ENCODE peak calls at places on chromosome 1, in nine cellular contexts. C, R, T, A, V, M, K, L and O are unnamed samples.

GRCh38 chr1:41658444-41659158 is 174.1 kb upstream of the EDN2 start:
- DNase-seq in T (no peak), A (peak), V (peak), L (peak), K (no peak), R (no peak), C (peak), M (no peak), O (no peak)

GRCh38 chr1:231584117-231584516 is 42.5 kb upstream of the DISC1 start:
- DNase-seq in M (no peak), C (no peak), A (no peak), T (no peak), R (no peak), L (no peak), V (peak), K (no peak), O (peak)

GRCh38 chr1:94017155-94017829 is 103.7 kb downstream of the ABCA4 start:
- DNase-seq in A (no peak), V (peak), C (no peak), M (no peak), T (no peak), R (no peak), L (no peak), K (no peak), O (no peak)

GRCh38 chr1:150881331-150882070 is 5.1 kb upstream of the ARNT start:
- DNase-seq in A (no peak), M (no peak), L (no peak), V (peak), T (no peak), C (no peak), K (no peak), R (no peak), O (no peak)

GRCh38 chr1:41366428-41367101 is 5.3 kb downstream of the FOXO6 start:
- DNase-seq in K (no peak), L (peak), T (no peak), M (peak), R (no peak), A (no peak), C (no peak), V (peak), O (no peak)

GRCh38 chr1:185453496-185454192 is 136.6 kb upstream of the IVNS1ABP start:
- DNase-seq in V (no peak), M (no peak), K (peak), R (no peak), L (no peak), T (no peak), A (no peak), C (no peak), O (no peak)

GRCh38 chr1:231951399-231951798 is 324.8 kb downstream of the DISC1 start:
- DNase-seq in M (no peak), L (no peak), A (no peak), C (no peak), R (no peak), T (no peak), V (no peak), K (peak), O (no peak)

GRCh38 chr1:3900150-3900968 is at the start of gene C1orf174:
- DNase-seq in R (peak), T (peak), V (peak), M (peak), A (peak), C (peak), L (peak), K (peak), O (peak)

GRCh38 chr1:85611390-85611789 is 30.8 kb downstream of the CCN1 start:
- DNase-seq in T (no peak), R (no peak), K (no peak), M (no peak), A (peak), V (no peak), L (no peak), C (no peak), O (no peak)